ENCODE peak calls at places on chromosomes 11 and 22, in six cellular contexts. J, H, C, L, X and U are unnamed samples.

GRCh38 chr11:2518112-2518982 is 73.5 kb downstream of the KCNQ1 start:
- DNase-seq in J (no peak), H (no peak), C (no peak), L (no peak), X (peak), U (no peak)

GRCh38 chr11:5809905-5810792 is 1.4 kb downstream of the OR52N2 start:
- DNase-seq in J (no peak), H (no peak), C (no peak), L (no peak), X (no peak), U (no peak)

GRCh38 chr11:116194156-116194904 is 578.5 kb downstream of the BUD13 start:
- DNase-seq in J (no peak), H (peak), C (no peak), L (no peak), X (no peak), U (no peak)

GRCh38 chr11:66336234-66337102 is at the start of gene RIN1:
- DNase-seq in J (peak), H (peak), C (peak), L (peak), X (peak), U (peak)

GRCh38 chr11:46899501-46900025 is 18.8 kb downstream of the LRP4 start:
- DNase-seq in J (no peak), H (no peak), C (no peak), L (no peak), X (no peak), U (no peak)

GRCh38 chr11:9263840-9264380 is 1.2 kb downstream of the DENND5A start:
- DNase-seq in J (peak), H (no peak), C (no peak), L (no peak), X (no peak), U (no peak)

GRCh38 chr11:35917676-35918075 is 26.2 kb upstream of the LDLRAD3 start:
- DNase-seq in J (no peak), H (no peak), C (no peak), L (no peak), X (no peak), U (no peak)

GRCh38 chr22:47151490-47151889 is 389.0 kb downstream of the TBC1D22A start:
- DNase-seq in J (no peak), H (no peak), C (no peak), L (no peak), X (no peak), U (peak)

GRCh38 chr11:76238551-76238950 is 32.2 kb upstream of the WNT11 start:
- DNase-seq in J (no peak), H (no peak), C (no peak), L (no peak), X (no peak), U (no peak)

GRCh38 chr11:124743050-124743449 is 3.3 kb downstream of the NRGN start:
- DNase-seq in J (no peak), H (no peak), C (no peak), L (no peak), X (no peak), U (no peak)

GRCh38 chr11:65216830-65217229 is 35.1 kb downstream of the CAPN1 start:
- DNase-seq in J (no peak), H (no peak), C (no peak), L (no peak), X (no peak), U (no peak)

GRCh38 chr11:1471736-1472135 is 14.8 kb downstream of the MOB2 start:
- DNase-seq in J (no peak), H (no peak), C (no peak), L (no peak), X (no peak), U (no peak)

GRCh38 chr11:1573847-1574255 is 1.8 kb upstream of the DUSP8 start:
- DNase-seq in J (no peak), H (peak), C (no peak), L (no peak), X (no peak), U (no peak)

GRCh38 chr11:2108675-2109481 is 30.3 kb downstream of the IGF2 start:
- DNase-seq in J (no peak), H (no peak), C (no peak), L (no peak), X (no peak), U (no peak)

GRCh38 chr11:122343247-122343646 is 227.2 kb upstream of the BLID start:
- DNase-seq in J (no peak), H (no peak), C (no peak), L (no peak), X (no peak), U (no peak)

GRCh38 chr11:69212121-69213110 is 56.7 kb downstream of the SMIM38 start:
- DNase-seq in J (no peak), H (peak), C (peak), L (no peak), X (no peak), U (no peak)

GRCh38 chr11:94058630-94059029 is 37.5 kb downstream of the HEPHL1 start:
- DNase-seq in J (no peak), H (no peak), C (no peak), L (no peak), X (no peak), U (no peak)

GRCh38 chr11:112498701-112499100 is 238.0 kb upstream of the PLET1 start:
- DNase-seq in J (no peak), H (no peak), C (no peak), L (no peak), X (no peak), U (no peak)

GRCh38 chr11:112241486-112241885 is 15.3 kb downstream of the PTS start:
- DNase-seq in J (no peak), H (peak), C (no peak), L (no peak), X (no peak), U (peak)

GRCh38 chr11:8786933-8787332 is 104.3 kb downstream of the RPL27A start:
- DNase-seq in J (no peak), H (peak), C (no peak), L (no peak), X (no peak), U (no peak)

GRCh38 chr22:16933924-16934282 is 74.1 kb downstream of the GAB4 start:
- DNase-seq in J (no peak), H (no peak), C (no peak), L (no peak), X (no peak), U (no peak)

GRCh38 chr11:73288873-73289707 is 17.0 kb downstream of the P2RY6 start:
- DNase-seq in J (peak), H (peak), C (peak), L (peak), X (peak), U (peak)

GRCh38 chr11:67053896-67054850 is 2.5 kb upstream of the RHOD start:
- DNase-seq in J (peak), H (peak), C (no peak), L (peak), X (peak), U (peak)

GRCh38 chr11:76800466-76801200 is 17.5 kb downstream of the TSKU start:
- DNase-seq in J (no peak), H (no peak), C (no peak), L (no peak), X (no peak), U (no peak)

GRCh38 chr11:69375316-69376154 is 81.6 kb downstream of the MYEOV start:
- DNase-seq in J (no peak), H (no peak), C (peak), L (no peak), X (no peak), U (no peak)

GRCh38 chr22:48574776-48575566 is 1252.7 kb downstream of the BRD1 start:
- DNase-seq in J (no peak), H (peak), C (no peak), L (no peak), X (no peak), U (no peak)
- TF ChIP-seq CTCF in J (no peak), H (no peak), C (no peak), L (no peak), X (no peak), U (peak)

GRCh38 chr22:31628969-31629723 is 32.9 kb downstream of the PISD start:
- DNase-seq in J (no peak), H (no peak), C (no peak), L (no peak), X (no peak), U (no peak)
- TF ChIP-seq CTCF in J (no peak), H (no peak), C (no peak), L (no peak), X (no peak), U (no peak)

DNA sequence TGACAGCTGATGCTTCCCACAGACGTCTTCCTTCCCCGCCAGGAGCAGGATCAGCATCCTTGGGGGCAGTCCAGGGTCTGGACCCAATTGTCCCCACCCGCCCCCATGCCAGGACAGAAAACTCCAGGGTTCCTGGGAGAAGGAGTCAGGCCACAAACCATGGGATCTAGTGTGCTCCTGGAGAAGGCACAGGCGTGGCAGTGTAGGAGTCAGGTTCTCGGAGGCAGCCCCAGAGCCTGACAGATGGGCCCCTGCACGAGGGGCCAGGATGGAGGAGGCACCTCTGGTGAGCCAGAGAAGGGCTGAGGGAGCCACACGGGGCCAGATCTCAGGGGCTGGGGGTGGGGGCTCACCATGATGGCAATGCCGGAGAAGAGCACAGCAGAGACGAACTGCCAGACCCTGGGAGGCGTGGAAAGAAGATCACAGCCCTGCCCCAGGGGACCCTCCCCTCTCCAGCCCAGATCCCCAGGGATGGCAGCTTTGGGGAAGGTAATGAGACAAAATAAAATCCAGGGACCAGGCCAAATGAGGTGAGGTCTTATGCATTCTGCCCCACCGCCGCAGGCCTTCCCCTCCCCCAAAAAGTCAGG is 13.6 kb downstream of the TP53I11 start:
- DNase-seq in J (no peak), H (no peak), C (no peak), L (no peak), X (no peak), U (no peak)
- TF ChIP-seq CTCF in J (no peak), H (no peak), C (no peak), L (no peak), X (no peak), U (no peak)

GRCh38 chr22:30435674-30436126 is 10.1 kb downstream of the MTFP1 start:
- DNase-seq in J (no peak), H (no peak), C (peak), L (no peak), X (no peak), U (no peak)
- TF ChIP-seq CTCF in J (no peak), H (no peak), C (no peak), L (no peak), X (no peak), U (no peak)

GRCh38 chr22:38261478-38261803 is 11.4 kb downstream of the TMEM184B start:
- DNase-seq in J (no peak), H (no peak), C (no peak), L (no peak), X (no peak), U (no peak)

GRCh38 chr22:38259370-38259769 is 13.4 kb downstream of the TMEM184B start:
- DNase-seq in J (no peak), H (no peak), C (no peak), L (no peak), X (no peak), U (no peak)

GRCh38 chr22:38258895-38259294 is 13.9 kb downstream of the TMEM184B start:
- DNase-seq in J (no peak), H (no peak), C (no peak), L (no peak), X (no peak), U (peak)

GRCh38 chr22:38262051-38262795 is 10.6 kb downstream of the TMEM184B start:
- DNase-seq in J (no peak), H (peak), C (peak), L (no peak), X (no peak), U (no peak)

DNA sequence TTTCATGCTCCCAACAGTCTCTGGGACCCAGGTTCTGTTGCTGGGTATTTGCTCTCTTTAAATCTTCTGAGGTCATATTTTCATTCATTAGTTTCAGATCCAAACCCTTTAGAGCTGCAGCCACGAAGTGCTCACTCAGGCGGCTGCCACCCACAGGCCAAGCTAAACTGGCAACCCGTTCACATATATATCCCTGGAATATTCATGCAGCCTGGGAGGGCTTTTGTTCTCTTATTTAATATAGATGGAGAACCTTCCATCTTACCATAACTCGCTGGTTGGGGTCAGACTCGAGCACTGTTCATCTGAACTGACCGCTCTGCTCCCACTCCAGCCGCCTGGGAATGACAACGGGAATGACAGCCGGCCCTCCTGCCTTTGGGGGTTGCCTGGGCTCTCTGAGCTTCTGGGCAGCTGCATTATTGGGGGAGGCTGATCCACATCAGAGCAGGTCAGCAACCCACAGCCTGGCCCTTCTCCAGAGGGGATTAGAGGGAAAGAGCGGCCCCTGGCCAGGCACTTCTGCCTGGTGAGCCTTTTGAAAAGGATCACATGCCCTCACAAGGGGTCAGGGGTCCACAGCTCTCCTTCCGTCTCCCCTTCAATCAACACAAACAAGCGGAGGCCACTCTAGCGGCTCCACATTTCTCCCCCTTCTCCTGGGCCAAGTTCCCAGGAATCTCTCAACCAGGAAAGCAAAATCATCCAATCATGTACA is 11.9 kb downstream of the TMEM184B start:
- DNase-seq in J (no peak), H (no peak), C (no peak), L (no peak), X (no peak), U (no peak)
- TF ChIP-seq CTCF in J (no peak), H (no peak), C (no peak), L (no peak), X (no peak), U (peak)

DNA sequence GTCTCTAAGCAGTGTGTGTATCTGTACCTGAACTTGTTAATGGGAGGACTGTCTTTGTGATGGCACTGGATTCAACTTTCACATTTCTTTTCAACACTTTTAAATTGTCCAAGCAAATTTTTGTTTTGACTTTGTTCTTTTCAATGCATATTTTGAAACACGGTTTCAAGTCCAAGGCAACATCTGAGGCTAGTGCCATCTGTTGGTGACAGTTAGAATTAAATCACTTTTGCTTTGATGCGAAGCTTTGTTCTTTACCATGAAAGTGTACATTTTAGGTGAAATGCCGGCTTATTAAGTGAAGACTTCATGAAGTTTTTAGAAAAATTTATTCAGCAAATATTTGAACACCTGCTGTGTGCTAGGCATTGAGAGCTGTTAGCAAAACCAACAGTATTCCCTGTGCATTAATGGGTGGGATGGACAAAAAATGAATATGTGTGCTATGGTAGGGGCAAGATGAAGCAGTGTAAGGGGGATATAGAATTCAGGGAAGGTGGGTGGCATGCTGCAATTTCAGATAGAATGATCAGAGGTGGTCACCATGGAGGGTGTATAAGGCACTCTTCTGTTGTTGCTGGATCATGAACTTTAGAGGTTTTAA is 70.2 kb downstream of the DDX10 start:
- DNase-seq in J (no peak), H (peak), C (no peak), L (no peak), X (no peak), U (peak)
- TF ChIP-seq CTCF in J (peak), H (peak), C (peak), L (peak), X (peak), U (peak)

GRCh38 chr11:63747006-63747405 is 21.6 kb downstream of the ZFTA start:
- DNase-seq in J (no peak), H (no peak), C (no peak), L (peak), X (no peak), U (no peak)

GRCh38 chr11:63749624-63750023 is 19.0 kb downstream of the ZFTA start:
- DNase-seq in J (no peak), H (no peak), C (no peak), L (no peak), X (no peak), U (no peak)

GRCh38 chr11:63745304-63746170 is 23.0 kb downstream of the ZFTA start:
- DNase-seq in J (no peak), H (no peak), C (no peak), L (no peak), X (no peak), U (no peak)
- TF ChIP-seq CTCF in J (no peak), H (peak), C (peak), L (no peak), X (no peak), U (peak)

GRCh38 chr11:95231881-95232605 is 1.0 kb upstream of the SESN3 start:
- DNase-seq in J (no peak), H (no peak), C (peak), L (peak), X (peak), U (peak)
- TF ChIP-seq CTCF in J (no peak), H (no peak), C (no peak), L (no peak), X (peak), U (no peak)

DNA sequence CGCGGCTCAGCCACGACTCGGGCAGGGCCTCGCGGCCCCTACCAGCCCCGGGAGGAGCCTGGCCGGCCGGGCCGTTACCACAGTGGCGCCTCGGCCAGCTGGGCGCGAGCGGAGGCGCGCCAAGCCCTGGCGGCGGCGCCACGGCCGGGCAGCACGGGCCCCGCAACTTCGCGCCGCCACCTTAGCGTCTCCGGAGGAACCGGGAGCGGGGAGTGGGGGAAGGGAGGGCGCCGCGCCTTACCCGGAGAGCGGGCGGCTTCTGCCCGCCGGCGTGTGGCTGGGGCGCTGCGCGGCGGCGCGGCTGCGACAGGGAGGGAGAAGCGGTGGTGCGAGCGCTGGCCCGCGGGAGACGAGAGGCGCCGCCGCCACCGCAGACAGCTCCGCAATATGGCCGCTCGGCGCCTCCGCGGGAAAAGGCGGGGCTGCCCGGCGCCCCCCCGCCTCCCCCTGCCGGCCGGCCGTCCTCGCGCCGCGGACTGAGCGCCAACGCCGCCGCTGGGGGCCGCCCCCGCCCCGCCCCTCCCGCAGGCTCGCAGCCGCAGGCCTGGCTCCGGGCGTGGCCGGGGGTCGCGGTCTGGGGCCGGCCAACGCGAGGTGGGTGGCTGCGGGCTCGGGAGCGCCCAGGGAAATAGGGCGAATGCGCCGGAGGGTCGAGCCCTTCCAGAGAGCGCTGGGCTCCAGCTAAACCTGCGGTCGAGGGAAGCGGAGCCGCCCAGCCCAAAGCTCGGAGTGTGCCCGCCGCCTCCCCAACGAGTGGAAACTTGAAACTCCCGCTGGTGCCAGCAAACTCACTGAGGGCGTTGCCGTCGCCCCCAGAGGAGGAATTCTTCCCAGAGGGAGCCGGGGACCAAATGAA is at the start of gene RDX:
- DNase-seq in J (peak), H (peak), C (peak), L (peak), X (peak), U (peak)
- TF ChIP-seq CTCF in J (no peak), H (peak), C (no peak), L (no peak), X (no peak), U (no peak)

GRCh38 chr11:41613321-41613720 is 153.9 kb upstream of the LRRC4C start:
- DNase-seq in J (no peak), H (no peak), C (no peak), L (no peak), X (no peak), U (no peak)

DNA sequence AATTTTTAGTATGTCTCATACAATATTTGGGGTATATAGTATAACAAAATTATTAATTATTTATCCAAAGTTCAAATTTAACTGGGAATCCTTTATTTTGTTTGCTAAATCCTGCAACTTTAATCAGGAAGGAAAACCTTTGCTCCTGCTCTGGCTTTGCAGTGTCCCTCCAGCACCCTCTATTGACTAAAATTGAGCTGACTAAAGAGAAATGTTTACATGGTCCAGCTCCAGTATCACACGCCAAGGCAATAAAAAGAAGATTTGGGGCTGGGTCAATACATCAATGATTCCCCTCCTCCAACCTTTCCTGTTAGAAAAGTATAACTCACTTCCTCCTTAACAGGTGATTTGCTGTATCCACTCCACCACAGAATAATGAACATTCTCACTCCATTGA is 153.0 kb upstream of the LRRC4C start:
- DNase-seq in J (no peak), H (peak), C (no peak), L (no peak), X (no peak), U (no peak)
- TF ChIP-seq CTCF in J (no peak), H (no peak), C (no peak), L (no peak), X (no peak), U (no peak)